ENCODE peak calls at places on chromosomes 7 and 10, in seven cellular contexts. F is EH, B is brain microvascular endothelial cell, C is NCI-H1694 treated with DMSO at 0.1 percent for 48 hours, Q is tibial artery, D is iPS-NIHi11, N is T1000. A is an unnamed sample.

GRCh38 chr7:24428676-24429075 is 144.6 kb upstream of the PALS2 start:
- DNase-seq in F (no peak), B (no peak), C (no peak), Q (no peak), D (no peak), N (no peak), A (no peak)

GRCh38 chr7:135320277-135320676 is 86.6 kb downstream of the STRA8 start:
- DNase-seq in F (peak), B (peak), C (peak), Q (peak), D (peak), N (peak), A (no peak)

GRCh38 chr7:105876964-105877601 is 684 bp upstream of the ATXN7L1 start:
- DNase-seq in F (peak), B (peak), C (peak), Q (peak), D (peak), N (peak), A (peak)

GRCh38 chr7:42617781-42618457 is 294.0 kb downstream of the C7orf25 start:
- DNase-seq in F (no peak), B (no peak), C (no peak), Q (no peak), D (peak), N (no peak), A (no peak)

GRCh38 chr10:17273403-17273802 is 45.4 kb downstream of the VIM start:
- DNase-seq in F (peak), B (peak), C (no peak), Q (no peak), D (no peak), N (no peak), A (no peak)

GRCh38 chr10:51747211-51747610 is 47.8 kb upstream of the CSTF2T start:
- DNase-seq in F (no peak), B (no peak), C (no peak), Q (no peak), D (no peak), N (no peak), A (no peak)

GRCh38 chr10:71090330-71090729 is 122.0 kb upstream of the UNC5B start:
- DNase-seq in F (no peak), B (no peak), C (no peak), Q (no peak), D (no peak), N (no peak), A (no peak)

GRCh38 chr10:71312840-71313789 is 5.9 kb upstream of the SLC29A3 start:
- DNase-seq in F (peak), B (peak), C (peak), Q (peak), D (no peak), N (no peak), A (no peak)

GRCh38 chr7:82740246-82740848 is 296.8 kb upstream of the CACNA2D1 start:
- DNase-seq in F (peak), B (peak), C (peak), Q (no peak), D (peak), N (no peak), A (peak)

GRCh38 chr7:151013728-151014497 is 10.4 kb downstream of the ATG9B start:
- DNase-seq in F (peak), B (peak), C (no peak), Q (peak), D (peak), N (no peak), A (no peak)

GRCh38 chr7:21318190-21318915 is 109.5 kb upstream of the SP4 start:
- DNase-seq in F (peak), B (no peak), C (no peak), Q (no peak), D (no peak), N (no peak), A (no peak)

GRCh38 chr7:2719007-2719406 is 31.0 kb downstream of the AMZ1 start:
- DNase-seq in F (no peak), B (no peak), C (peak), Q (no peak), D (peak), N (no peak), A (no peak)

GRCh38 chr7:113093561-113093960 is 6.9 kb upstream of the GPR85 start:
- DNase-seq in F (no peak), B (no peak), C (no peak), Q (no peak), D (no peak), N (no peak), A (no peak)

A was measured in SW 1271.